ENCODE peak calls at places on chromosomes 5 and 9, in eight cellular contexts. One of them, this sample, is unnamed.

GRCh38 chr5:35538198-35538931 is 79.3 kb upstream of the SPEF2 start:
- DNase-seq in midbrain: no peak
- DNase-seq in astrocyte of the cerebellum: no peak
- DNase-seq in NCI-H1930: no peak
- DNase-seq in LoVo: no peak
- DNase-seq in endothelial cell: no peak
- DNase-seq in activated T-helper 1 cell treated with Interleukin-2 at 50 U/mL for 16 hours: no peak
- DNase-seq in AG10803: no peak
- DNase-seq in this sample: no peak

GRCh38 chr5:126920291-126920690 is 110.1 kb downstream of the MARCHF3 start:
- DNase-seq in midbrain: peak
- DNase-seq in astrocyte of the cerebellum: peak
- DNase-seq in NCI-H1930: no peak
- DNase-seq in LoVo: no peak
- DNase-seq in endothelial cell: no peak
- DNase-seq in activated T-helper 1 cell treated with Interleukin-2 at 50 U/mL for 16 hours: no peak
- DNase-seq in AG10803: peak
- DNase-seq in this sample: peak

GRCh38 chr5:150989695-150990094 is 30.7 kb upstream of the GPX3 start:
- DNase-seq in midbrain: no peak
- DNase-seq in astrocyte of the cerebellum: no peak
- DNase-seq in NCI-H1930: peak
- DNase-seq in LoVo: no peak
- DNase-seq in endothelial cell: no peak
- DNase-seq in activated T-helper 1 cell treated with Interleukin-2 at 50 U/mL for 16 hours: no peak
- DNase-seq in AG10803: no peak
- DNase-seq in this sample: no peak

GRCh38 chr5:62206150-62206829 is 99.7 kb upstream of the KIF2A start:
- DNase-seq in midbrain: no peak
- DNase-seq in astrocyte of the cerebellum: no peak
- DNase-seq in NCI-H1930: no peak
- DNase-seq in LoVo: no peak
- DNase-seq in endothelial cell: peak
- DNase-seq in activated T-helper 1 cell treated with Interleukin-2 at 50 U/mL for 16 hours: no peak
- DNase-seq in AG10803: peak
- DNase-seq in this sample: no peak

GRCh38 chr5:178074266-178074952 is 38.9 kb upstream of the N4BP3 start:
- DNase-seq in midbrain: no peak
- DNase-seq in astrocyte of the cerebellum: peak
- DNase-seq in NCI-H1930: no peak
- DNase-seq in LoVo: no peak
- DNase-seq in endothelial cell: no peak
- DNase-seq in activated T-helper 1 cell treated with Interleukin-2 at 50 U/mL for 16 hours: no peak
- DNase-seq in AG10803: no peak
- DNase-seq in this sample: no peak

GRCh38 chr5:849651-850301 is 1.0 kb downstream of the ZDHHC11 start:
- DNase-seq in midbrain: no peak
- DNase-seq in astrocyte of the cerebellum: no peak
- DNase-seq in NCI-H1930: no peak
- DNase-seq in LoVo: no peak
- DNase-seq in endothelial cell: no peak
- DNase-seq in activated T-helper 1 cell treated with Interleukin-2 at 50 U/mL for 16 hours: no peak
- DNase-seq in AG10803: no peak
- DNase-seq in this sample: no peak

GRCh38 chr5:172048539-172049101 is 42.2 kb upstream of the FBXW11 start:
- DNase-seq in midbrain: no peak
- DNase-seq in astrocyte of the cerebellum: no peak
- DNase-seq in NCI-H1930: no peak
- DNase-seq in LoVo: no peak
- DNase-seq in endothelial cell: no peak
- DNase-seq in activated T-helper 1 cell treated with Interleukin-2 at 50 U/mL for 16 hours: no peak
- DNase-seq in AG10803: no peak
- DNase-seq in this sample: peak

GRCh38 chr5:155053482-155053881 is 39.9 kb downstream of the KIF4B start:
- DNase-seq in midbrain: no peak
- DNase-seq in astrocyte of the cerebellum: no peak
- DNase-seq in NCI-H1930: no peak
- DNase-seq in LoVo: no peak
- DNase-seq in endothelial cell: no peak
- DNase-seq in activated T-helper 1 cell treated with Interleukin-2 at 50 U/mL for 16 hours: no peak
- DNase-seq in AG10803: no peak
- DNase-seq in this sample: no peak

GRCh38 chr5:180180846-180181245 is 28.2 kb downstream of the RASGEF1C start:
- DNase-seq in midbrain: no peak
- DNase-seq in astrocyte of the cerebellum: no peak
- DNase-seq in NCI-H1930: no peak
- DNase-seq in LoVo: no peak
- DNase-seq in endothelial cell: no peak
- DNase-seq in activated T-helper 1 cell treated with Interleukin-2 at 50 U/mL for 16 hours: no peak
- DNase-seq in AG10803: no peak
- DNase-seq in this sample: no peak

GRCh38 chr9:37952731-37953130 is 48.8 kb upstream of the SLC25A51 start:
- DNase-seq in midbrain: no peak
- DNase-seq in astrocyte of the cerebellum: no peak
- DNase-seq in NCI-H1930: no peak
- DNase-seq in LoVo: no peak
- DNase-seq in endothelial cell: no peak
- DNase-seq in activated T-helper 1 cell treated with Interleukin-2 at 50 U/mL for 16 hours: no peak
- DNase-seq in AG10803: peak
- DNase-seq in this sample: peak

GRCh38 chr5:119328753-119329602 is 26.8 kb upstream of the TNFAIP8 start:
- DNase-seq in midbrain: no peak
- DNase-seq in astrocyte of the cerebellum: peak
- DNase-seq in NCI-H1930: no peak
- DNase-seq in LoVo: no peak
- DNase-seq in endothelial cell: no peak
- DNase-seq in activated T-helper 1 cell treated with Interleukin-2 at 50 U/mL for 16 hours: peak
- DNase-seq in AG10803: peak
- DNase-seq in this sample: peak

GRCh38 chr5:131330031-131330430 is 66.2 kb downstream of the CDC42SE2 start:
- DNase-seq in midbrain: no peak
- DNase-seq in astrocyte of the cerebellum: no peak
- DNase-seq in NCI-H1930: no peak
- DNase-seq in LoVo: no peak
- DNase-seq in endothelial cell: no peak
- DNase-seq in activated T-helper 1 cell treated with Interleukin-2 at 50 U/mL for 16 hours: no peak
- DNase-seq in AG10803: no peak
- DNase-seq in this sample: no peak

GRCh38 chr5:14713476-14714384 is 49.2 kb downstream of the OTULIN start:
- DNase-seq in midbrain: no peak
- DNase-seq in astrocyte of the cerebellum: no peak
- DNase-seq in NCI-H1930: no peak
- DNase-seq in LoVo: no peak
- DNase-seq in endothelial cell: no peak
- DNase-seq in activated T-helper 1 cell treated with Interleukin-2 at 50 U/mL for 16 hours: no peak
- DNase-seq in AG10803: no peak
- DNase-seq in this sample: no peak

GRCh38 chr9:131714161-131714646 is 25.7 kb downstream of the RAPGEF1 start:
- DNase-seq in midbrain: no peak
- DNase-seq in astrocyte of the cerebellum: peak
- DNase-seq in NCI-H1930: no peak
- DNase-seq in LoVo: no peak
- DNase-seq in endothelial cell: peak
- DNase-seq in activated T-helper 1 cell treated with Interleukin-2 at 50 U/mL for 16 hours: no peak
- DNase-seq in AG10803: peak
- DNase-seq in this sample: peak

GRCh38 chr5:38379360-38379827 is 121.0 kb downstream of the EGFLAM start:
- DNase-seq in midbrain: no peak
- DNase-seq in astrocyte of the cerebellum: no peak
- DNase-seq in NCI-H1930: no peak
- DNase-seq in LoVo: no peak
- DNase-seq in endothelial cell: no peak
- DNase-seq in activated T-helper 1 cell treated with Interleukin-2 at 50 U/mL for 16 hours: no peak
- DNase-seq in AG10803: no peak
- DNase-seq in this sample: no peak

GRCh38 chr5:36457511-36458260 is 148.7 kb upstream of the SLC1A3 start:
- DNase-seq in midbrain: no peak
- DNase-seq in astrocyte of the cerebellum: peak
- DNase-seq in NCI-H1930: no peak
- DNase-seq in LoVo: peak
- DNase-seq in endothelial cell: no peak
- DNase-seq in activated T-helper 1 cell treated with Interleukin-2 at 50 U/mL for 16 hours: no peak
- DNase-seq in AG10803: peak
- DNase-seq in this sample: peak

GRCh38 chr9:89983411-89983810 is 378.6 kb downstream of the GADD45G start:
- DNase-seq in midbrain: no peak
- DNase-seq in astrocyte of the cerebellum: no peak
- DNase-seq in NCI-H1930: no peak
- DNase-seq in LoVo: no peak
- DNase-seq in endothelial cell: no peak
- DNase-seq in activated T-helper 1 cell treated with Interleukin-2 at 50 U/mL for 16 hours: no peak
- DNase-seq in AG10803: no peak
- DNase-seq in this sample: no peak